ENCODE peak calls at places on chromosomes 3 and 15, in ten cellular contexts. J, Z, B, M, D, S, A, E, K and W are unnamed samples.

GRCh38 chr3:176814252-176814651 is 383.0 kb downstream of the TBL1XR1 start:
- DNase-seq in J (no peak), Z (peak), B (peak), M (peak), D (peak), S (peak), A (peak), E (no peak), K (no peak), W (no peak)

GRCh38 chr3:143707848-143708247 is 140.4 kb downstream of the SLC9A9 start:
- DNase-seq in J (no peak), Z (no peak), B (no peak), M (no peak), D (no peak), S (no peak), A (no peak), E (no peak), K (no peak), W (no peak)

GRCh38 chr3:125110016-125110875 is 54.4 kb upstream of the HEG1 start:
- DNase-seq in J (no peak), Z (no peak), B (no peak), M (no peak), D (peak), S (peak), A (peak), E (no peak), K (peak), W (no peak)

GRCh38 chr15:34883633-34884032 is 85.9 kb downstream of the AQR start:
- DNase-seq in J (no peak), Z (no peak), B (no peak), M (no peak), D (no peak), S (no peak), A (no peak), E (no peak), K (no peak), W (no peak)

GRCh38 chr3:139218046-139218445 is 125.8 kb upstream of the MRPS22 start:
- DNase-seq in J (no peak), Z (no peak), B (no peak), M (no peak), D (no peak), S (no peak), A (no peak), E (no peak), K (no peak), W (no peak)

GRCh38 chr15:83210619-83211018 is 3.0 kb upstream of the HDGFL3 start:
- DNase-seq in J (no peak), Z (no peak), B (no peak), M (no peak), D (peak), S (peak), A (peak), E (no peak), K (no peak), W (no peak)

GRCh38 chr15:56052389-56053045 is 59.1 kb upstream of the NEDD4 start:
- DNase-seq in J (no peak), Z (no peak), B (no peak), M (no peak), D (peak), S (peak), A (peak), E (no peak), K (no peak), W (no peak)

GRCh38 chr15:46315540-46315939 is 680.7 kb downstream of the SQOR start:
- DNase-seq in J (no peak), Z (no peak), B (no peak), M (no peak), D (no peak), S (no peak), A (no peak), E (no peak), K (no peak), W (no peak)

GRCh38 chr3:141249041-141249440 is 17.4 kb downstream of the PXYLP1 start:
- DNase-seq in J (no peak), Z (no peak), B (no peak), M (no peak), D (no peak), S (no peak), A (no peak), E (no peak), K (no peak), W (no peak)

GRCh38 chr3:54120657-54121403 is 1.5 kb upstream of the CACNA2D3 start:
- DNase-seq in J (no peak), Z (no peak), B (no peak), M (no peak), D (no peak), S (no peak), A (peak), E (no peak), K (no peak), W (no peak)

GRCh38 chr3:191414286-191414685 is 46.7 kb upstream of the PYDC2 start:
- DNase-seq in J (no peak), Z (no peak), B (no peak), M (no peak), D (no peak), S (no peak), A (no peak), E (no peak), K (no peak), W (no peak)

GRCh38 chr3:38726751-38727150 is 77.3 kb upstream of the SCN5A start:
- DNase-seq in J (no peak), Z (no peak), B (no peak), M (no peak), D (no peak), S (no peak), A (no peak), E (no peak), K (no peak), W (no peak)

GRCh38 chr3:112604536-112604935 is 36.4 kb downstream of the CCDC80 start:
- DNase-seq in J (no peak), Z (no peak), B (peak), M (no peak), D (peak), S (peak), A (peak), E (no peak), K (no peak), W (no peak)

GRCh38 chr3:72465853-72466252 is 382.4 kb downstream of the SHQ1 start:
- DNase-seq in J (no peak), Z (no peak), B (no peak), M (no peak), D (no peak), S (no peak), A (no peak), E (no peak), K (no peak), W (no peak)

GRCh38 chr15:67840747-67841634 is 1.1 kb upstream of the RNU6-1 start:
- DNase-seq in J (peak), Z (no peak), B (no peak), M (peak), D (no peak), S (no peak), A (peak), E (no peak), K (no peak), W (no peak)

GRCh38 chr15:70001859-70002258 is 95.9 kb downstream of the TLE3 start:
- DNase-seq in J (no peak), Z (no peak), B (no peak), M (no peak), D (no peak), S (no peak), A (no peak), E (no peak), K (no peak), W (no peak)

GRCh38 chr3:82741346-82741745 is 979.9 kb upstream of the GBE1 start:
- DNase-seq in J (no peak), Z (no peak), B (no peak), M (no peak), D (no peak), S (no peak), A (no peak), E (no peak), K (no peak), W (no peak)

GRCh38 chr3:54008099-54008498 is 114.3 kb upstream of the CACNA2D3 start:
- DNase-seq in J (no peak), Z (no peak), B (no peak), M (no peak), D (no peak), S (no peak), A (peak), E (no peak), K (no peak), W (no peak)

GRCh38 chr3:30661107-30661873 is 54.9 kb downstream of the TGFBR2 start:
- DNase-seq in J (no peak), Z (no peak), B (no peak), M (no peak), D (no peak), S (no peak), A (no peak), E (no peak), K (no peak), W (no peak)

GRCh38 chr15:80433836-80434235 is 29.7 kb downstream of the ARNT2 start:
- DNase-seq in J (no peak), Z (no peak), B (no peak), M (no peak), D (no peak), S (no peak), A (no peak), E (no peak), K (no peak), W (no peak)

GRCh38 chr3:129793947-129794318 is 99.6 kb downstream of the TMCC1 start:
- DNase-seq in J (no peak), Z (no peak), B (peak), M (peak), D (no peak), S (no peak), A (peak), E (no peak), K (no peak), W (no peak)

GRCh38 chr3:192188218-192188835 is 539.0 kb downstream of the FGF12 start:
- DNase-seq in J (peak), Z (peak), B (peak), M (peak), D (no peak), S (no peak), A (peak), E (no peak), K (peak), W (no peak)

GRCh38 chr15:66738116-66738515 is 36.1 kb downstream of the SMAD6 start:
- DNase-seq in J (no peak), Z (no peak), B (no peak), M (no peak), D (no peak), S (no peak), A (no peak), E (no peak), K (no peak), W (no peak)

GRCh38 chr3:113668015-113668414 is 28.4 kb downstream of the USF3 start:
- DNase-seq in J (no peak), Z (no peak), B (no peak), M (no peak), D (no peak), S (peak), A (peak), E (no peak), K (no peak), W (no peak)

GRCh38 chr15:48177875-48178611 is at the start of gene MYEF2:
- DNase-seq in J (peak), Z (peak), B (peak), M (peak), D (peak), S (peak), A (peak), E (peak), K (peak), W (peak)

GRCh38 chr3:46684881-46685280 is 8.6 kb downstream of the ALS2CL start:
- DNase-seq in J (no peak), Z (no peak), B (no peak), M (no peak), D (no peak), S (no peak), A (no peak), E (no peak), K (no peak), W (no peak)

GRCh38 chr3:105448338-105448982 is 81.8 kb downstream of the ALCAM start:
- DNase-seq in J (no peak), Z (no peak), B (no peak), M (no peak), D (no peak), S (no peak), A (no peak), E (no peak), K (no peak), W (no peak)